ENCODE peak calls at places on chromosomes 11 and 22, in seven cellular contexts. E, B, K, Y, G, S and C are unnamed samples.
A peak's percentile ranks its signal among the peaks of the same experiment; 100 is the strongest.

GRCh38 chr22:25182131-25183110 is 17.2 kb upstream of the CRYBB3 start:
- DNase-seq in E (no peak), B (no peak), K (no peak), Y (no peak), G (no peak), S (no peak), C (no peak)

GRCh38 chr22:48955351-48956311 is 872.0 kb downstream of the BRD1 start:
- DNase-seq in E (no peak), B (no peak), K (no peak), Y (no peak), G (peak; percentile 44), S (no peak), C (no peak)

GRCh38 chr11:2387266-2387982 is 10.3 kb downstream of the CD81 start:
- DNase-seq in E (no peak), B (no peak), K (peak; percentile 75), Y (no peak), G (no peak), S (peak; percentile 53), C (no peak)

GRCh38 chr11:10051868-10052586 is 242.0 kb downstream of the SBF2 start:
- DNase-seq in E (no peak), B (no peak), K (no peak), Y (no peak), G (no peak), S (peak; percentile 6), C (no peak)

GRCh38 chr22:41401781-41402648 is 20.3 kb downstream of the TEF start:
- DNase-seq in E (no peak), B (peak; percentile 49), K (peak; percentile 84), Y (no peak), G (peak; percentile 83), S (peak; percentile 93), C (no peak)

GRCh38 chr11:46275964-46276641 is 1.4 kb upstream of the CREB3L1 start:
- DNase-seq in E (peak; percentile 43), B (no peak), K (peak; percentile 35), Y (no peak), G (no peak), S (no peak), C (no peak)

GRCh38 chr22:18970180-18970947 is 34.3 kb upstream of the PRODH start:
- DNase-seq in E (no peak), B (no peak), K (peak; percentile 75), Y (no peak), G (no peak), S (no peak), C (no peak)

GRCh38 chr11:65421204-65422103 is 1.1 kb upstream of the NEAT1 start:
- DNase-seq in E (peak; percentile 84), B (no peak), K (peak; percentile 97), Y (peak; percentile 94), G (peak; percentile 97), S (peak; percentile 99), C (peak; percentile 68)

GRCh38 chr11:62245271-62245753 is 3.3 kb downstream of the SCGB1D2 start:
- DNase-seq in E (no peak), B (no peak), K (no peak), Y (no peak), G (no peak), S (no peak), C (no peak)

GRCh38 chr11:128691802-128692749 is 1.8 kb upstream of the FLI1 start:
- DNase-seq in E (no peak), B (no peak), K (peak; percentile 75), Y (no peak), G (no peak), S (no peak), C (no peak)

GRCh38 chr11:82846037-82846383 is 54.2 kb downstream of the PRCP start:
- DNase-seq in E (no peak), B (no peak), K (no peak), Y (no peak), G (no peak), S (no peak), C (no peak)

GRCh38 chr22:22818861-22819855 is 68.5 kb upstream of the IGLL5 start:
- DNase-seq in E (no peak), B (no peak), K (peak; percentile 65), Y (peak; percentile 13), G (no peak), S (no peak), C (no peak)

GRCh38 chr11:127182586-127183203 is 182.1 kb upstream of the KIRREL3 start:
- DNase-seq in E (peak; percentile 1), B (peak; percentile 90), K (no peak), Y (no peak), G (no peak), S (no peak), C (no peak)

GRCh38 chr11:85540181-85540580 is 87.0 kb downstream of the DLG2 start:
- DNase-seq in E (no peak), B (no peak), K (no peak), Y (no peak), G (no peak), S (no peak), C (no peak)

GRCh38 chr11:21582791-21583190 is 610.1 kb upstream of the ANO5 start:
- DNase-seq in E (no peak), B (no peak), K (no peak), Y (no peak), G (no peak), S (no peak), C (no peak)

GRCh38 chr11:118048472-118049370 is 28.2 kb upstream of the TMPRSS4 start:
- DNase-seq in E (no peak), B (no peak), K (no peak), Y (no peak), G (peak; percentile 31), S (no peak), C (no peak)

GRCh38 chr11:97937501-97937900 is 1083.2 kb upstream of the CNTN5 start:
- DNase-seq in E (no peak), B (no peak), K (no peak), Y (no peak), G (no peak), S (no peak), C (no peak)

GRCh38 chr11:56183459-56183858 is 7.0 kb downstream of the OR5J2 start:
- DNase-seq in E (no peak), B (no peak), K (no peak), Y (no peak), G (no peak), S (no peak), C (no peak)

GRCh38 chr11:46417711-46418110 is 26.1 kb upstream of the CHRM4 start:
- DNase-seq in E (no peak), B (no peak), K (no peak), Y (no peak), G (no peak), S (no peak), C (no peak)

GRCh38 chr11:35662061-35662648 is 420 bp upstream of the TRIM44 start:
- DNase-seq in E (peak; percentile 73), B (no peak), K (no peak), Y (no peak), G (no peak), S (no peak), C (no peak)

GRCh38 chr22:41478891-41479521 is 10.1 kb downstream of the ACO2 start:
- DNase-seq in E (no peak), B (no peak), K (no peak), Y (peak; percentile 13), G (no peak), S (peak; percentile 57), C (no peak)

GRCh38 chr11:35584321-35584720 is 33.9 kb upstream of the FJX1 start:
- DNase-seq in E (no peak), B (no peak), K (no peak), Y (no peak), G (no peak), S (peak; percentile 66), C (no peak)

GRCh38 chr22:24592144-24592845 is 578 bp downstream of the LRRC75B start:
- DNase-seq in E (no peak), B (no peak), K (peak; percentile 83), Y (no peak), G (peak; percentile 74), S (peak; percentile 12), C (no peak)

GRCh38 chr11:120243221-120243620 is 3.3 kb downstream of the POU2F3 start:
- DNase-seq in E (no peak), B (no peak), K (no peak), Y (no peak), G (no peak), S (no peak), C (no peak)

GRCh38 chr11:5665051-5665450 is 19.8 kb downstream of the TRIM5 start:
- DNase-seq in E (no peak), B (no peak), K (no peak), Y (no peak), G (no peak), S (no peak), C (no peak)

GRCh38 chr11:104623518-104623917 is 274.7 kb downstream of the CASP12 start:
- DNase-seq in E (no peak), B (no peak), K (no peak), Y (no peak), G (no peak), S (peak; percentile 66), C (no peak)